ENCODE peak calls at places on chromosomes 5 and 9, in eight cellular contexts. H, N, W, M, B, P, C and J are unnamed samples.

GRCh38 chr5:149002761-149003689 is 59.8 kb downstream of the SH3TC2 start:
- DNase-seq in P (peak), N (no peak), B (no peak), M (no peak), H (peak), W (peak), C (peak), J (no peak)

GRCh38 chr5:151040211-151040747 is 19.9 kb downstream of the GPX3 start:
- DNase-seq in M (peak), C (peak), N (peak), P (no peak), W (peak), H (peak), B (peak), J (no peak)

GRCh38 chr5:171242521-171242920 is 66.5 kb upstream of the TLX3 start:
- DNase-seq in M (no peak), H (no peak), N (no peak), P (no peak), C (no peak), B (no peak), W (no peak), J (no peak)

GRCh38 chr9:134219721-134220060 is 55.3 kb upstream of the RNU6ATAC start:
- DNase-seq in W (no peak), H (no peak), N (no peak), M (no peak), B (no peak), C (no peak), P (no peak), J (no peak)

GRCh38 chr9:82991684-82992083 is 71.3 kb downstream of the RASEF start:
- DNase-seq in M (no peak), C (peak), H (no peak), B (peak), P (no peak), N (no peak), W (no peak), J (no peak)

GRCh38 chr9:83405674-83406255 is 132.4 kb downstream of the FRMD3 start:
- DNase-seq in B (no peak), N (no peak), H (no peak), W (peak), C (no peak), P (no peak), M (no peak), J (no peak)

GRCh38 chr9:124297553-124297905 is 39.8 kb downstream of the NEK6 start:
- DNase-seq in N (no peak), C (peak), P (peak), B (peak), H (peak), W (peak), M (peak), J (no peak)

GRCh38 chr5:168273056-168273980 is 18.1 kb upstream of the WWC1 start:
- DNase-seq in N (no peak), P (no peak), B (no peak), C (no peak), W (no peak), M (no peak), H (no peak), J (no peak)

GRCh38 chr9:36995927-36996471 is 38.1 kb downstream of the PAX5 start:
- DNase-seq in M (no peak), C (peak), B (peak), W (peak), P (peak), H (peak), N (peak), J (no peak)

GRCh38 chr9:72494051-72494450 is 27.4 kb upstream of the TMC1 start:
- DNase-seq in M (no peak), H (no peak), N (no peak), W (no peak), P (no peak), B (no peak), C (no peak), J (no peak)

GRCh38 chr5:115333164-115333563 is 36.7 kb upstream of the CCDC112 start:
- DNase-seq in M (no peak), P (peak), C (peak), H (no peak), W (no peak), B (no peak), N (peak), J (peak)

GRCh38 chr5:81794246-81794645 is 43.3 kb upstream of the SSBP2 start:
- DNase-seq in W (no peak), N (no peak), M (no peak), B (no peak), C (no peak), H (no peak), P (no peak), J (no peak)

GRCh38 chr5:175347027-175347426 is 97.0 kb downstream of the DRD1 start:
- DNase-seq in P (peak), M (peak), N (no peak), H (no peak), C (peak), B (no peak), W (peak), J (no peak)

GRCh38 chr5:154575869-154576806 is 98.1 kb upstream of the HAND1 start:
- DNase-seq in N (no peak), P (no peak), W (no peak), C (no peak), M (no peak), H (no peak), B (no peak), J (no peak)

GRCh38 chr5:56429110-56429561 is 196.0 kb upstream of the ANKRD55 start:
- DNase-seq in P (no peak), H (no peak), M (no peak), C (peak), B (no peak), W (no peak), N (peak), J (no peak)

GRCh38 chr5:36692791-36693763 is 86.7 kb downstream of the SLC1A3 start:
- DNase-seq in C (peak), P (peak), W (peak), B (peak), M (no peak), N (peak), H (peak), J (no peak)

GRCh38 chr9:116144038-116144437 is 9.6 kb upstream of the PAPPA start:
- DNase-seq in H (peak), P (peak), B (no peak), M (no peak), C (peak), W (peak), N (no peak), J (no peak)

GRCh38 chr5:10735569-10736255 is 25.3 kb downstream of the DAP start:
- DNase-seq in W (no peak), C (no peak), N (peak), M (no peak), H (no peak), P (no peak), B (no peak), J (no peak)

GRCh38 chr9:15824310-15824709 is 271.5 kb downstream of the CCDC171 start:
- DNase-seq in W (peak), P (no peak), B (no peak), N (no peak), C (peak), H (no peak), M (no peak), J (no peak)

GRCh38 chr5:20523099-20523498 is 535.1 kb upstream of the CDH18 start:
- DNase-seq in M (no peak), C (no peak), W (no peak), N (no peak), P (no peak), B (no peak), H (no peak), J (peak)

GRCh38 chr5:139760066-139761056 is 35.2 kb upstream of the PSD2 start:
- DNase-seq in H (no peak), P (peak), B (no peak), M (no peak), N (no peak), C (no peak), W (peak), J (no peak)

GRCh38 chr5:78628260-78629024 is 20.1 kb downstream of the LHFPL2 start:
- DNase-seq in M (no peak), C (no peak), W (no peak), N (no peak), B (no peak), P (peak), H (no peak), J (no peak)

GRCh38 chr5:61301820-61302563 is 30.1 kb upstream of the ZSWIM6 start:
- DNase-seq in C (peak), N (no peak), B (peak), H (peak), M (no peak), W (peak), P (peak), J (no peak)

GRCh38 chr5:164636456-164636855 is 1131.0 kb downstream of the MAT2B start:
- DNase-seq in W (no peak), P (no peak), N (no peak), B (no peak), M (no peak), C (no peak), H (no peak), J (no peak)

GRCh38 chr9:74609671-74610416 is 112.7 kb downstream of the RORB start:
- DNase-seq in N (no peak), B (no peak), C (no peak), W (no peak), P (no peak), H (peak), M (no peak), J (no peak)

DNA sequence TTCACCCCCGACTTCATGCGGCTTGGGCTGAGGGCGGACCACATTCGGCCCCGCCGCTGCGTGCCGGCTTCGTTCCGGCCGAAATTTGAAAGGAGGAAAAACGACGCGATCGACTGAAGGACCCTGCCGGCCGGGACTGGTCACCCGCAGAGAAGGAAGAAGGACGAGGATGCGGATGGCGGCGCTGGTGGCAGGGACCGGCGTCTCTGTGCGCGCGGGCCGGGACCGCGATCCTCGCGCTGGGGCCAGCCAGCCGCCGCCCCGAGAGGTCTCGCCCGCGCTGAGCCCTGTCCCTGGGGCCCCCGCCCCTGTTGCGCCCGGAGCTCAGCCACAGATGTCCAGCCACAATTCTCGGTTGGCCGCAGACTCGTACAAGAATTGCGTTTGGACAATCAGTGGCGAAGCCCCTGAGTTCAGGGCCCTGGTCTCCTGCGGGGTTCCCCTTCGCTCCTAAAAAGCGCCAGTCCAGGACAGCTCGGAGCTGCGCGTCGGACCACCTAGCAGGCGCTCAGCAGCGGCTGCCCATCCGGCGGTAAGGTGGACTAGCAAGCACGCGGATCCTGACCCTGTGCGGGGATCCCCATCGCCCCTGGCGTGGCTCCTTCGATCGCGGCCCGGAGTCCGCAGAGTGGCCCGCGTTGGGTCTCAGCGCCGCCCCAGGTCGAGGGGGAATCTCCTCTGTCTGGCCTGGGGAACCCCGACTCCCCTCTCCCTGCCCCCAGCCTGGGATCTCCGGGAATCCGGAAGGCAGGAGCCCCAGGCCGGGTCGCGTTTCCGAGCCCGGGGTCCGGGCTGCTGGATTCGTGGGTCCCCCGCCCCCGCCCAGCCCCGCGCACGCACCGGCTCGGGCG is 21.4 kb downstream of the URM1 start:
- DNase-seq in W (no peak), H (no peak), C (no peak), N (no peak), P (no peak), B (no peak), M (no peak), J (no peak)
- H3K4me3 ChIP-seq in W (no peak), H (no peak), C (no peak), N (no peak), P (no peak), B (no peak), M (no peak), J (no peak)

DNA sequence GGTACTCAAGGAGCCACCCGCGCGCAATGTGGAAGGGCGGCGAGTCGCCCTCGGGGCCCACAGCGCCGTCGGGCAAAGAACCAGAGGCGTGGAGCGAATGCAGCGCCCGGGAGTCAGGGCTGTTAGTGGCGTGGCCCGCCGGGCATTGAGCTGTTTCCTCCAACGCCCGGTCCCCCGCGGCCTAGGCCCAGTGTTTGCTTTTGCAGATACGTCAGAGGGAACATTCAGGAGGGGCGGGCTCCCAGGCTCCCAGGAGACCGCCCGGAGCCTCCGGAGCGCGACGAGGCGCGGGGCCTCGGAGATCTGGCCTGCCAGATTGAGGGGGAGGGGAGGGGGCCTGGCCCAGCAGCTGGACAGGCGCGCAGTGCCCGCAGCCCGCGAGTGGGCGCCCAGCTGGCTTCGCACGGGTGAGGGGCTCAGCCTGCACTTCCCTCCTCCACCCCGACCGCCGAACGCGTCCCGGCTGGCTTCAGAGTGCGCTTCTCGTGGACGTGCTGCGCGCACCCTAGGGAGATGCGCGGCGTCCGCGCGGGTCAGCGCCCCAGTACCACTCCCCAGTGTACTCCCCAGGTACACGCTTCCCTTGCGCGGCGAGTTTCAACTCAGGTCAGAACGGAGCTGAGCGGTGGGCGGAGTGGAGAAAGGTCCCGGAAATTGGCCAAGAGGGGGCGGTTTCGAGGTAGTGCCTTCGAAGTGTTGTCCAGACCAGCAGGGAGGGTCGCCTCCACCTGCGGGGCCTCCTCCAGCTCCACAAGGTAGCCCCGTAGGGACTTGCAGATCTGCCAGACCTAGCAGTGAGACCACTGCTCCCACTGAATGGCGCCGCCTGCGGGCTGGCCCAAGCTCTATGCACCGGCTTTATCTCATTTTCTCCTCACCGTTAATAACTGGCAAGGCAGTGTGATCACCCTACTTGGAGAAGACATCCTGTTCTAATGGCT is 130.4 kb downstream of the TMEM174 start:
- DNase-seq in C (peak), P (no peak), N (no peak), H (no peak), W (no peak), B (peak), M (no peak), J (no peak)
- TF ChIP-seq EZH2 in C (peak), P (peak), N (no peak), H (no peak), W (no peak), B (peak), M (no peak), J (no peak)

GRCh38 chr5:169751490-169751889 is 114.4 kb downstream of the DOCK2 start:
- DNase-seq in P (no peak), H (peak), W (no peak), N (no peak), B (no peak), C (no peak), M (no peak), J (no peak)

GRCh38 chr5:169754737-169755136 is 117.7 kb downstream of the DOCK2 start:
- DNase-seq in N (no peak), M (no peak), P (no peak), W (no peak), C (no peak), H (no peak), B (no peak), J (no peak)

GRCh38 chr5:169757016-169757415 is 119.9 kb downstream of the DOCK2 start:
- DNase-seq in M (no peak), N (no peak), C (no peak), P (no peak), W (peak), B (no peak), H (no peak), J (no peak)

GRCh38 chr5:169756071-169756765 is 119.1 kb downstream of the DOCK2 start:
- DNase-seq in C (no peak), H (no peak), M (no peak), B (no peak), P (no peak), W (no peak), N (no peak), J (no peak)

DNA sequence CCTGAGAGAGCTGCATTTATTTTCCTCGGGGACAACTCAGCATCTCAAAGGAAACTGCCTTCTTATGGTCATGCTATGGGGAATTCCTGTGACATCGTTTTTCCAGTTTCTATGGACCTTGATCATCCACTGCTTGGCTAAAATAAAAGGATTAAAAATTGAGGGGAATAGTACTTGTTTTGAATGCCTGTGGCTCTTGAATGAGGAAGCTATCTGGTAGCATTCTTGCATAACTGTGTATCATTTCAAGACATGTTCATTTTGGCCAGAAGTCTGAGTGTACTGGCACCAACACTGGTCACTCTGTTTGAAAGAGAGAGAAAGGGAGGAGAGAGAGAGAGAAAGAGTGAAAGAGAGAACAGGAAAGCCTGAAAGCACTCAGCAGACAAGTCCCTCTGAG is 116.7 kb downstream of the DOCK2 start:
- DNase-seq in N (no peak), M (no peak), B (no peak), H (peak), P (peak), W (peak), C (peak), J (no peak)
- H3K27ac ChIP-seq in N (no peak), M (no peak), B (no peak), H (no peak), P (no peak), W (peak), C (no peak), J (no peak)

DNA sequence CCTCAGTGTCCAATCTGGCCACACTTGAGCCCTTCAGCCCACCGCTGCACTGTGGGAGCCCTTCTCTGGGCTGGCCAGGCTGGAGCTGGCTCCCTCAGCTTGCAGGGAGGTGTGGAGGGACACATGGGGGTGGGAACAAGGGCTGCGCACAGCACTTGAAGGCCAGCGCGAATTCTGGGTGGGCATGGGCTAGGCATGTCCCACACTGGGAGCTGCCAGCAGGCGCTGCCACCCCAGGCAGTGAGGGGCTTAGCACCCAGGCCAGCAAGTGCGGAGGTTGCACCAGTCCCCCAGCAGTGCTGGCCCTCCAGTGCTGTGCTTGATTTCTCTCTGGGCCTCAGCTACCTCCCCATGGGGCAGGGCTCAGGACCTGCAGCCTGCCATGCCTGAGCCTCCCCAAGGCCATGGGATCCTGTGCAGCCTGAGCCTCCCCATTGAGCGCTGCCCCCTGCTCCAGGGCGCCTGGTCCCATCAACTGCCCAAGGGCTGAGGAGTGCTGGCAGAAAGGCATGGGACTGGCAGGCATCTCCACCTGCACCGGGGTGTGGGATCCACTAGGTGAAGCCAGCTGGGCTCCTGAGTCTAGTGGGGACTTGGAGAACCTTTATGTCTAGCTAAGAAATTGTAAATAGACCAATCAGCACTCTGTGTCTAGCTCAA is 148.2 kb downstream of the EMB start:
- DNase-seq in B (no peak), P (no peak), M (no peak), H (no peak), W (no peak), C (no peak), N (no peak), J (no peak)
- H3K4me3 ChIP-seq in B (no peak), P (no peak), M (no peak), H (no peak), W (no peak), C (no peak), N (no peak), J (no peak)

GRCh38 chr9:77021928-77022782 is 2.7 kb downstream of the FOXB2 start:
- DNase-seq in C (no peak), M (no peak), B (no peak), N (no peak), W (no peak), H (no peak), P (no peak), J (no peak)
- TF ChIP-seq EZH2 in C (peak), M (no peak), B (no peak), N (no peak), W (peak), H (no peak), P (no peak), J (no peak)

GRCh38 chr5:177093803-177094202 is 7.1 kb downstream of the FGFR4 start:
- DNase-seq in B (no peak), M (no peak), C (no peak), W (no peak), H (no peak), N (no peak), P (no peak), J (no peak)

GRCh38 chr5:177096162-177097015 is 9.7 kb downstream of the FGFR4 start:
- DNase-seq in M (no peak), W (no peak), H (no peak), B (no peak), P (no peak), N (no peak), C (no peak), J (no peak)

GRCh38 chr5:177095088-177095669 is 8.5 kb downstream of the FGFR4 start:
- DNase-seq in B (no peak), M (no peak), C (no peak), W (no peak), H (no peak), P (no peak), N (no peak), J (no peak)

GRCh38 chr5:177093082-177093712 is 6.5 kb downstream of the FGFR4 start:
- DNase-seq in H (no peak), W (no peak), B (no peak), C (no peak), N (no peak), P (no peak), M (no peak), J (no peak)

GRCh38 chr5:177094224-177095087 is 7.7 kb downstream of the FGFR4 start:
- DNase-seq in C (peak), M (no peak), B (peak), H (no peak), N (no peak), P (no peak), W (no peak), J (no peak)
- H3K27ac ChIP-seq in C (peak), M (no peak), B (no peak), H (no peak), N (no peak), P (no peak), W (no peak), J (no peak)